ENCODE peak calls at places on chromosomes 13 and 19, in five cellular contexts. E, J, O, L and U are unnamed samples.

GRCh38 chr13:40102854-40103253 is 447.4 kb downstream of the COG6 start:
- DNase-seq in E (peak), J (peak), O (peak), L (no peak), U (peak)

GRCh38 chr19:55528030-55528801 is 8.7 kb downstream of the SBK2 start:
- DNase-seq in E (no peak), J (no peak), O (no peak), L (no peak), U (no peak)

GRCh38 chr13:111904701-111905608 is 162.0 kb upstream of the SOX1 start:
- DNase-seq in E (no peak), J (no peak), O (no peak), L (peak), U (no peak)

GRCh38 chr13:32969516-32969941 is 46.7 kb upstream of the KL start:
- DNase-seq in E (peak), J (peak), O (no peak), L (no peak), U (no peak)

GRCh38 chr19:4657835-4658234 is 12.3 kb downstream of the MYDGF start:
- DNase-seq in E (no peak), J (no peak), O (no peak), L (no peak), U (no peak)

GRCh38 chr19:11942843-11943108 is 17.9 kb downstream of the ZNF700 start:
- DNase-seq in E (no peak), J (no peak), O (no peak), L (no peak), U (no peak)

GRCh38 chr13:86882107-86882506 is 789.1 kb upstream of the SLITRK5 start:
- DNase-seq in E (no peak), J (no peak), O (no peak), L (no peak), U (no peak)

GRCh38 chr19:46426035-46426505 is 2.7 kb downstream of the PNMA8C start:
- DNase-seq in E (no peak), J (no peak), O (no peak), L (no peak), U (no peak)

GRCh38 chr19:29807178-29807577 is 4.6 kb upstream of the CCNE1 start:
- DNase-seq in E (no peak), J (no peak), O (no peak), L (no peak), U (no peak)

GRCh38 chr13:99688776-99689175 is 187.5 kb downstream of the TM9SF2 start:
- DNase-seq in E (no peak), J (no peak), O (no peak), L (no peak), U (no peak)

GRCh38 chr19:47848871-47849473 is 10.1 kb upstream of the TPRX2 start:
- DNase-seq in E (no peak), J (no peak), O (no peak), L (no peak), U (no peak)

GRCh38 chr19:55305983-55306562 is 19.1 kb downstream of the TMEM150B start:
- DNase-seq in E (no peak), J (no peak), O (no peak), L (no peak), U (no peak)

GRCh38 chr13:30466358-30466714 is 600 bp upstream of the HMGB1 start:
- DNase-seq in E (no peak), J (no peak), O (no peak), L (no peak), U (peak)

GRCh38 chr13:111665691-111666095 is 345.3 kb downstream of the TEX29 start:
- DNase-seq in E (no peak), J (no peak), O (no peak), L (no peak), U (no peak)

GRCh38 chr13:42137856-42138537 is 89.5 kb downstream of the DGKH start:
- DNase-seq in E (no peak), J (no peak), O (no peak), L (no peak), U (no peak)

GRCh38 chr13:74056829-74057564 is 77.2 kb downstream of the KLF12 start:
- DNase-seq in E (no peak), J (peak), O (no peak), L (no peak), U (no peak)

GRCh38 chr19:36771275-36772231 is 1.1 kb downstream of the ZNF850 start:
- DNase-seq in E (peak), J (peak), O (no peak), L (peak), U (peak)

GRCh38 chr13:22594041-22594440 is 586.7 kb upstream of the SGCG start:
- DNase-seq in E (no peak), J (no peak), O (no peak), L (no peak), U (no peak)

GRCh38 chr13:93628136-93628535 is 401.5 kb downstream of the GPC6 start:
- DNase-seq in E (no peak), J (no peak), O (no peak), L (no peak), U (no peak)

GRCh38 chr13:35994131-35994966 is 136.8 kb downstream of the DCLK1 start:
- DNase-seq in E (no peak), J (peak), O (no peak), L (peak), U (peak)

GRCh38 chr13:80585531-80585930 is 244.6 kb upstream of the SPRY2 start:
- DNase-seq in E (no peak), J (no peak), O (no peak), L (no peak), U (no peak)

GRCh38 chr13:105363747-105364177 is 1171.7 kb downstream of the EFNB2 start:
- DNase-seq in E (no peak), J (no peak), O (no peak), L (no peak), U (no peak)

GRCh38 chr19:13104848-13105646 is 2.4 kb upstream of the LYL1 start:
- DNase-seq in E (no peak), J (peak), O (no peak), L (no peak), U (no peak)

GRCh38 chr19:55080121-55080914 is 4.6 kb downstream of the EPS8L1 start:
- DNase-seq in E (peak), J (no peak), O (peak), L (no peak), U (peak)

GRCh38 chr13:114166381-114167131 is 12.5 kb upstream of the CFAP97D2 start:
- DNase-seq in E (no peak), J (no peak), O (no peak), L (no peak), U (no peak)

GRCh38 chr19:35195822-35196221 is 32.7 kb downstream of the FAM187B start:
- DNase-seq in E (no peak), J (no peak), O (no peak), L (no peak), U (no peak)

GRCh38 chr13:77915676-77916075 is 3.0 kb downstream of the EDNRB start:
- DNase-seq in E (no peak), J (no peak), O (no peak), L (no peak), U (no peak)

GRCh38 chr19:44549507-44549906 is 20.0 kb upstream of the CEACAM20 start:
- DNase-seq in E (no peak), J (no peak), O (no peak), L (no peak), U (no peak)

GRCh38 chr19:47239610-47240296 is 8.8 kb upstream of the BBC3 start:
- DNase-seq in E (no peak), J (peak), O (peak), L (no peak), U (no peak)

GRCh38 chr13:101530293-101530692 is 77.8 kb downstream of the ITGBL1 start:
- DNase-seq in E (no peak), J (no peak), O (no peak), L (no peak), U (no peak)

GRCh38 chr19:29785955-29786589 is 25.7 kb upstream of the CCNE1 start:
- DNase-seq in E (no peak), J (no peak), O (no peak), L (no peak), U (no peak)

GRCh38 chr13:74444161-74444571 is 310.0 kb upstream of the KLF12 start:
- DNase-seq in E (no peak), J (no peak), O (no peak), L (no peak), U (peak)

GRCh38 chr19:10269333-10270179 is 1.4 kb upstream of the ICAM1 start:
- DNase-seq in E (no peak), J (peak), O (peak), L (peak), U (peak)

GRCh38 chr13:88464851-88465250 is 793.7 kb downstream of the SLITRK5 start:
- DNase-seq in E (no peak), J (no peak), O (no peak), L (no peak), U (no peak)

GRCh38 chr13:50011461-50011860 is 3.8 kb upstream of the KCNRG start:
- DNase-seq in E (no peak), J (no peak), O (no peak), L (no peak), U (no peak)
- H3K27ac ChIP-seq in E (no peak), J (no peak), O (no peak), L (no peak), U (no peak)

DNA sequence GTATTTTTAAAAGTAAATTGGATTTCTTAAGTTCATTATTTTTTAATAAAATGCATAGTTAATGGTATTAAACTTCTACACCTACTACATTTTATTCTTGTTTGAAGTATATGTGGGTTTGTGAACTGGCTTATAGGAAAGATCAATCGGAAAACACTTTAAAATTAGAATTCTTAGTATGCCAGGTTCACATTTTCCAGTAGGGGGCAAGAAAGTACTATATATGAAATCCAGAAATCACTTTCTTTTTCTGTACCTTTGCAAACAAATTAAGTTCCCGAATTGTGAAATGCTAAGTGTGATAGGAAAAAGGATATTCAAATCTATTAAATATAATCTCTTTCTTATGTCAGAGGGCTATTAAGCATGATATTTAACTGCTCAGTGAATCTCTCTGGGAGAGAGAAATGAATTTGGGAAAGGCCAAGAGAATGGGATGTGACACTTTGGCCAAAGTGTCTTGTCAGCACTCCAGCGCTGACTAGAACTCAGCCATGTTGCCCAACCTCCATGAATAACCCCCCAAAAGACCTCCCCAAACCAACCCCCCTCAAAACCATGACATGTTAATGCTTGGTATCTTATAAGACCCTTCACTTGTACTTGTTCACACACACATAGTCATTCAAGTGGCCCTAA is 122.6 kb upstream of the SLC10A2 start:
- DNase-seq in E (no peak), J (no peak), O (no peak), L (no peak), U (peak)
- TF ChIP-seq CTCF in E (peak), J (no peak), O (no peak), L (no peak), U (peak)

GRCh38 chr19:42474743-42475142 is 32.0 kb upstream of the CXCL17 start:
- DNase-seq in E (no peak), J (no peak), O (no peak), L (no peak), U (no peak)

GRCh38 chr19:42469311-42470239 is 26.8 kb upstream of the CXCL17 start:
- DNase-seq in E (no peak), J (no peak), O (no peak), L (no peak), U (no peak)

GRCh38 chr19:42473686-42474085 is 30.9 kb upstream of the CXCL17 start:
- DNase-seq in E (no peak), J (no peak), O (no peak), L (no peak), U (no peak)

GRCh38 chr19:42472402-42473147 is 29.8 kb upstream of the CXCL17 start:
- DNase-seq in E (no peak), J (no peak), O (no peak), L (no peak), U (no peak)

GRCh38 chr19:42471554-42472249 is 29.0 kb upstream of the CXCL17 start:
- DNase-seq in E (no peak), J (no peak), O (no peak), L (no peak), U (no peak)
- H3K27ac ChIP-seq in E (no peak), J (no peak), O (no peak), L (no peak), U (no peak)

DNA sequence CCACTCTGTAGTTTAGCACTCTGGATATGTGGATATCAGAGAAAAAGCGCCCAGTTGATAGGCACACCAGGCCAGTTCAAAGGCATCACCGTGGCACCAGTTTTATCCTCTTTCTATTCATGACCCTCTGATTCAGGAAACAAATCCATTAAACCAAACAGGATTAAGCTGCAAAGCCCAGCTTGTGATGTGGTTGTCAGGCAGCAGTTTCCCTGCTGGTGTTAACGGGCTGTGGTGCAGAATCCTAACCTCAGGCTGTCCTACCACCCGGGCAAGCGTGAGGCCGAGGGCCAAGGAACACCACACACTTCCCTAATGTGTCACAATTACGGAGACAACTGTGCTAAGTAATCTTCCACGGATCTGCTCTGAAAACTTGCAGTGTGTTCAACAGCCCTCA is 209.1 kb downstream of the OLFM4 start:
- DNase-seq in E (no peak), J (no peak), O (no peak), L (no peak), U (no peak)
- TF ChIP-seq CTCF in E (no peak), J (no peak), O (no peak), L (no peak), U (no peak)

GRCh38 chr19:1872807-1873523 is 9.6 kb upstream of the KLF16 start:
- DNase-seq in E (no peak), J (no peak), O (no peak), L (no peak), U (no peak)

GRCh38 chr19:1875646-1876493 is 9.4 kb downstream of the ABHD17A start:
- DNase-seq in E (peak), J (peak), O (peak), L (peak), U (peak)

GRCh38 chr19:1871630-1872029 is 8.3 kb upstream of the KLF16 start:
- DNase-seq in E (no peak), J (no peak), O (no peak), L (no peak), U (no peak)

GRCh38 chr19:1874554-1875185 is 10.6 kb downstream of the ABHD17A start:
- DNase-seq in E (no peak), J (no peak), O (no peak), L (no peak), U (no peak)

GRCh38 chr19:1873524-1874473 is 10.4 kb upstream of the KLF16 start:
- DNase-seq in E (no peak), J (no peak), O (no peak), L (no peak), U (no peak)
- H3K27ac ChIP-seq in E (peak), J (peak), O (peak), L (peak), U (peak)

DNA sequence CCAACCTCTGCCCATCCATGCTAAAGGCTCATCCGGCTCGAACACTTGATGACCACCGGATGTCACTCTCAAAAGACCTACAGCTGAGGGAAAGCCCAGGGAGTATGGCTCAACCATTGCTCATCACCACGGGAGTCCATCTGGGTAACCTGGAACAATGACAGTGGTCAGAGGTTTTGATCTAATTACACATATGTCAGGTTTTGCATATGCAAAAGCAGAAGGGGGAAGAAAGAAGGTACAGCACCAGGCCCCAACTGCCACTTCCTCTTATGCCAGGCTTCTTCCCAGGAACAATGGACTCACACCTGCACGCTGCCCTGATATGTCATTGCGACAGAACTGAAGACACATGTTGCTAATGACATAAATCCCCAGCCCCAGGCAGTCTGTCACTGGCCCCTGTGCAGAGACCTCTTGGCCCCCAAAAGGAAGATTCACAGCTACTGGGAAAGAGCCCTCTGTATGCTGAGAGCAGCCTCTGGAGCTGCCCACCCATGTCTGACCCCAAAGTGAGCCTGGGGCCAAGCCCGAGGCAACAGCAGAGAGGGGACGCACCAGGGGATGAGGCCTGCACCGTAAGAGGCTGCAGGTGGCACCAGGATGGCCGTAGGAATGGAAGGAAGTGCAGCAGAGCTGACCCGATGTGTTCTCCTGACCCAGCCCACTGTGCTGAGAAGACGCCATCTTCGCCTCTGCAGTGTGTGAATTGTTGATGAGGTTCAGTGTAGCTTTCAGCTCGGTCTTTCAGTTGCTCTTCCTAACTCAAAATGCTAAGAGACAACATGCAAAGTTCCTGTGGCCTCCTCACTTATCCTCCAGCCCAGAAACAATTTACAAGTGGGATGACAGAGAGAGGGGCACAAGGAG is 26.3 kb downstream of the EPS15L1 start:
- DNase-seq in E (no peak), J (no peak), O (no peak), L (no peak), U (no peak)
- TF ChIP-seq CTCF in E (no peak), J (no peak), O (no peak), L (no peak), U (no peak)

GRCh38 chr19:1455336-1456120 is 5.6 kb downstream of the APC2 start:
- DNase-seq in E (no peak), J (peak), O (no peak), L (no peak), U (peak)
- H3K27ac ChIP-seq in E (no peak), J (no peak), O (no peak), L (no peak), U (peak)

DNA sequence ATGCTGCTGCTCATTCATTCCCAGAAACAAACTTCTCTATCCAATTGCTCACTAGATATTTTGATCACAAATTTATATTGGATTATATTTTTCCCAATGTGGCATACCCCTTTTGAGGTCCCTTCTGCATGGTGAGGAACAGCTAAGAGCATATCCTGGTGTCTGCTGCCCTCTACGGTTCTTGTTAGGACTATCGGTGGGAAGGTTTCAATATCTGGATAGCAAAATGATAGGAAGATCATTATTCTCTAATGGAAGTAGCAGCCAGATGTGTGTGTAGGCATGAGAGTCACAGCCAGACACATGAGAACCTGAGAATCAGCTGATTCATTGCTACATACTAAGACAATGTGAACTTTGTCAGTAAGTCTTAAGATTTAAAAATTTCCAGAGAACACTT is 1422.4 kb upstream of the MIR17HG start:
- DNase-seq in E (no peak), J (no peak), O (no peak), L (no peak), U (peak)
- TF ChIP-seq CTCF in E (peak), J (no peak), O (no peak), L (no peak), U (peak)

GRCh38 chr13:27634231-27634630 is 12.5 kb downstream of the POLR1D start:
- DNase-seq in E (no peak), J (no peak), O (no peak), L (no peak), U (peak)
- H3K27ac ChIP-seq in E (no peak), J (no peak), O (no peak), L (no peak), U (peak)

GRCh38 chr19:1601613-1602064 is 3.6 kb downstream of the UQCR11 start:
- DNase-seq in E (no peak), J (no peak), O (no peak), L (no peak), U (no peak)
- TF ChIP-seq CTCF in E (peak), J (no peak), O (no peak), L (no peak), U (no peak)